ENCODE peak calls at places on chromosome 12, in eight cellular contexts. Q is HCT116; H is DMS53; K is NCI-H2081; N is stimulated activated CD8-positive, alpha-beta memory T cell treated with anti-CD3 and anti-CD28 coated beads, Interleukin-15, amount 100 ng/mL, for 48 hours; S is stimulated activated naive CD4-positive, alpha-beta T cell treated with Interleukin-2 at 50 U/mL for 16 hours; O is DMS153; F is foreskin fibroblast. L is an unnamed sample.

GRCh38 chr12:65532162-65532561 is 253.7 kb downstream of the MSRB3 start:
- DNase-seq in Q (no peak), H (no peak), K (no peak), N (no peak), S (no peak), O (no peak), F (peak; percentile 76), L (no peak)

GRCh38 chr12:57522019-57522886 is at the start of gene MBD6:
- DNase-seq in Q (peak; percentile 75), H (peak; percentile 97), K (peak; percentile 95), N (peak; percentile 88), S (peak; percentile 85), O (peak; percentile 89), F (peak; percentile 96), L (peak; percentile 88)

GRCh38 chr12:67925077-67925476 is 64.2 kb upstream of the IFNG-AS1 start:
- DNase-seq in Q (no peak), H (peak; percentile 81), K (no peak), N (no peak), S (no peak), O (no peak), F (no peak), L (no peak)

GRCh38 chr12:89880695-89881350 is 172.2 kb upstream of the ATP2B1 start:
- DNase-seq in Q (no peak), H (no peak), K (no peak), N (no peak), S (peak; percentile 11), O (no peak), F (no peak), L (no peak)

GRCh38 chr12:95439578-95440230 is 34.2 kb upstream of the METAP2 start:
- DNase-seq in Q (no peak), H (no peak), K (no peak), N (no peak), S (no peak), O (no peak), F (no peak), L (no peak)

GRCh38 chr12:53053223-53054111 is 3.6 kb downstream of the TNS2 start:
- DNase-seq in Q (peak; percentile 73), H (peak; percentile 95), K (peak; percentile 87), N (no peak), S (peak; percentile 43), O (peak; percentile 85), F (no peak), L (peak; percentile 53)

GRCh38 chr12:123478762-123479161 is 20.8 kb downstream of the SNRNP35 start:
- DNase-seq in Q (no peak), H (no peak), K (no peak), N (no peak), S (no peak), O (no peak), F (peak; percentile 24), L (no peak)

GRCh38 chr12:168201-168600 is 45.8 kb downstream of the SLC6A12 start:
- DNase-seq in Q (no peak), H (no peak), K (no peak), N (no peak), S (no peak), O (no peak), F (no peak), L (no peak)

GRCh38 chr12:121933522-121934317 is 15.3 kb downstream of the CFAP251 start:
- DNase-seq in Q (no peak), H (no peak), K (no peak), N (no peak), S (no peak), O (no peak), F (no peak), L (no peak)